ENCODE peak calls at places on chromosomes 11 and 22, in four cellular contexts. T, P, K and Y are unnamed samples.

GRCh38 chr22:42931421-42932196 is 74.5 kb upstream of the ARFGAP3 start:
- DNase-seq in P (no peak), K (no peak), T (no peak), Y (no peak)

GRCh38 chr11:75142714-75143419 is 8.0 kb upstream of the SLCO2B1 start:
- DNase-seq in T (peak), P (peak), K (peak), Y (peak)

GRCh38 chr11:119722281-119722794 is 6.7 kb downstream of the NECTIN1 start:
- DNase-seq in K (no peak), T (no peak), P (no peak), Y (no peak)

GRCh38 chr11:103091441-103091809 is 535 bp downstream of the DCUN1D5 start:
- DNase-seq in P (peak), K (peak), T (no peak), Y (no peak)

GRCh38 chr11:32893091-32893946 is 708 bp downstream of the QSER1 start:
- DNase-seq in T (peak), P (peak), K (peak), Y (no peak)

GRCh38 chr11:3671334-3672254 is at the start of gene CHRNA10:
- DNase-seq in K (no peak), T (no peak), P (no peak), Y (no peak)

GRCh38 chr22:17369553-17370035 is 334 bp downstream of the CECR2 start:
- DNase-seq in P (no peak), K (peak), T (no peak), Y (no peak)

GRCh38 chr11:7485136-7485853 is at the start of gene OLFML1:
- DNase-seq in P (no peak), T (peak), K (no peak), Y (no peak)

GRCh38 chr22:35454416-35455054 is 54.6 kb downstream of the MCM5 start:
- DNase-seq in P (no peak), T (no peak), K (no peak), Y (no peak)

GRCh38 chr11:64598106-64598796 is 7.2 kb downstream of the SLC22A12 start:
- DNase-seq in P (no peak), K (no peak), T (no peak), Y (no peak)

GRCh38 chr11:68444566-68444965 is 16.0 kb upstream of the PPP6R3 start:
- DNase-seq in K (no peak), T (no peak), P (no peak), Y (no peak)

GRCh38 chr22:49203863-49204598 is 623.6 kb downstream of the BRD1 start:
- DNase-seq in T (no peak), P (no peak), K (no peak), Y (no peak)

GRCh38 chr11:119590651-119591308 is 138.2 kb downstream of the NECTIN1 start:
- DNase-seq in T (no peak), K (no peak), P (peak), Y (no peak)

GRCh38 chr22:36191106-36191836 is 10.3 kb downstream of the APOL4 start:
- DNase-seq in P (no peak), K (no peak), T (peak), Y (no peak)

GRCh38 chr11:12784445-12784844 is 110.2 kb downstream of the TEAD1 start:
- DNase-seq in T (peak), K (no peak), P (no peak), Y (no peak)

GRCh38 chr11:69384548-69385465 is 90.9 kb downstream of the MYEOV start:
- DNase-seq in T (no peak), K (no peak), P (no peak), Y (no peak)

GRCh38 chr22:32217465-32217864 is 12.6 kb upstream of the RFPL2 start:
- DNase-seq in T (no peak), P (no peak), K (no peak), Y (no peak)

GRCh38 chr22:49324527-49325491 is 502.9 kb downstream of the BRD1 start:
- DNase-seq in P (no peak), T (no peak), K (no peak), Y (no peak)

GRCh38 chr11:69249641-69250502 is 44.1 kb upstream of the MYEOV start:
- DNase-seq in P (no peak), K (no peak), T (peak), Y (no peak)